ENCODE peak calls at places on chromosome 4, in four cellular contexts. C is HCT116, L is breast epithelium, M is suprapubic skin. P is an unnamed sample. For H3K4me1, the result is how much of the 10 kb centered on the place peaks cover.

GRCh38 chr4:13705521-13706035 is 78.1 kb upstream of the BOD1L1 start:
- DNase-seq in C (no peak), L (peak), M (no peak), P (no peak)

GRCh38 chr4:80305466-80305865 is 30.1 kb upstream of the CFAP299 start:
- DNase-seq in C (no peak), L (no peak), M (no peak), P (no peak)

GRCh38 chr4:74335341-74336019 is 27.2 kb downstream of the EPGN start:
- DNase-seq in L (no peak), M (no peak), C (no peak), P (no peak)

GRCh38 chr4:185644408-185644807 is 109.1 kb upstream of the PDLIM3 start:
- DNase-seq in C (no peak), L (no peak), M (no peak), P (no peak)

GRCh38 chr4:88158360-88159136 is at the start of gene ABCG2:
- DNase-seq in L (no peak), M (no peak), C (no peak), P (no peak)

GRCh38 chr4:76984127-76984526 is 34.6 kb downstream of the SEPTIN11 start:
- DNase-seq in M (no peak), C (no peak), L (no peak), P (peak)

GRCh38 chr4:88110826-88111225 is 47.6 kb downstream of the ABCG2 start:
- DNase-seq in C (no peak), L (no peak), M (no peak), P (no peak)

GRCh38 chr4:74950200-74950599 is 17.3 kb downstream of the PARM1 start:
- DNase-seq in M (no peak), C (no peak), L (no peak), P (no peak)

GRCh38 chr4:114659386-114660008 is 60.9 kb downstream of the UGT8 start:
- DNase-seq in M (no peak), L (peak), C (peak), P (no peak)

GRCh38 chr4:170497105-170497504 is 407.3 kb upstream of the AADAT start:
- DNase-seq in C (no peak), L (no peak), M (no peak), P (no peak)

GRCh38 chr4:109441858-109442480 is 8.4 kb downstream of the SEC24B start:
- DNase-seq in M (no peak), L (no peak), C (no peak), P (no peak)

GRCh38 chr4:32061916-32062315 is 1341.7 kb downstream of the PCDH7 start:
- DNase-seq in C (no peak), L (no peak), M (no peak), P (no peak)

GRCh38 chr4:111954546-111954945 is 190.7 kb upstream of the FAM241A start:
- DNase-seq in L (no peak), C (no peak), M (no peak), P (no peak)

GRCh38 chr4:151358266-151358665 is 32.9 kb upstream of the SH3D19 start:
- DNase-seq in M (no peak), L (no peak), C (no peak), P (no peak)

GRCh38 chr4:40264995-40265909 is 68.4 kb downstream of the RHOH start:
- DNase-seq in C (no peak), L (no peak), M (no peak), P (no peak)

GRCh38 chr4:80215449-80216052 is 18.2 kb downstream of the PRDM8 start:
- DNase-seq in L (no peak), M (no peak), C (no peak), P (no peak)

GRCh38 chr4:188781655-188782054 is 642.4 kb downstream of the TRIML1 start:
- DNase-seq in C (peak), M (no peak), L (no peak), P (no peak)

GRCh38 chr4:146243883-146244277 is 29.5 kb downstream of the REELD1 start:
- DNase-seq in M (no peak), C (no peak), L (no peak), P (no peak)

GRCh38 chr4:11606078-11606477 is 177.4 kb upstream of the HS3ST1 start:
- DNase-seq in L (no peak), C (no peak), M (no peak), P (no peak)

GRCh38 chr4:80017125-80017854 is 55.7 kb downstream of the ANTXR2 start:
- DNase-seq in C (no peak), L (no peak), M (no peak), P (no peak)

GRCh38 chr4:113101669-113102068 is 52.2 kb downstream of the ANK2 start:
- DNase-seq in C (no peak), M (no peak), L (no peak), P (no peak)

GRCh38 chr4:37268311-37268710 is 23.8 kb downstream of the NWD2 start:
- DNase-seq in C (no peak), L (no peak), M (no peak), P (no peak)

GRCh38 chr4:33297091-33297490 is 2576.9 kb downstream of the PCDH7 start:
- DNase-seq in C (no peak), L (no peak), M (no peak), P (no peak)

GRCh38 chr4:67714248-67714583 is 13.3 kb upstream of the UBA6 start:
- DNase-seq in M (no peak), L (no peak), C (no peak), P (no peak)
- H3K4me3 ChIP-seq in M (no peak), L (no peak), C (no peak), P (no peak)

GRCh38 chr4:168601899-168602298 is 105.0 kb downstream of the PALLD start:
- DNase-seq in M (no peak), L (no peak), C (no peak), P (no peak)

GRCh38 chr4:168600796-168601583 is 104.1 kb downstream of the PALLD start:
- DNase-seq in M (no peak), C (peak), L (no peak), P (no peak)

GRCh38 chr4:168605411-168605810 is 108.6 kb downstream of the PALLD start:
- DNase-seq in M (no peak), L (no peak), C (no peak), P (no peak)

GRCh38 chr4:168607215-168607614 is 110.4 kb downstream of the PALLD start:
- DNase-seq in C (no peak), L (no peak), M (no peak), P (no peak)

DNA sequence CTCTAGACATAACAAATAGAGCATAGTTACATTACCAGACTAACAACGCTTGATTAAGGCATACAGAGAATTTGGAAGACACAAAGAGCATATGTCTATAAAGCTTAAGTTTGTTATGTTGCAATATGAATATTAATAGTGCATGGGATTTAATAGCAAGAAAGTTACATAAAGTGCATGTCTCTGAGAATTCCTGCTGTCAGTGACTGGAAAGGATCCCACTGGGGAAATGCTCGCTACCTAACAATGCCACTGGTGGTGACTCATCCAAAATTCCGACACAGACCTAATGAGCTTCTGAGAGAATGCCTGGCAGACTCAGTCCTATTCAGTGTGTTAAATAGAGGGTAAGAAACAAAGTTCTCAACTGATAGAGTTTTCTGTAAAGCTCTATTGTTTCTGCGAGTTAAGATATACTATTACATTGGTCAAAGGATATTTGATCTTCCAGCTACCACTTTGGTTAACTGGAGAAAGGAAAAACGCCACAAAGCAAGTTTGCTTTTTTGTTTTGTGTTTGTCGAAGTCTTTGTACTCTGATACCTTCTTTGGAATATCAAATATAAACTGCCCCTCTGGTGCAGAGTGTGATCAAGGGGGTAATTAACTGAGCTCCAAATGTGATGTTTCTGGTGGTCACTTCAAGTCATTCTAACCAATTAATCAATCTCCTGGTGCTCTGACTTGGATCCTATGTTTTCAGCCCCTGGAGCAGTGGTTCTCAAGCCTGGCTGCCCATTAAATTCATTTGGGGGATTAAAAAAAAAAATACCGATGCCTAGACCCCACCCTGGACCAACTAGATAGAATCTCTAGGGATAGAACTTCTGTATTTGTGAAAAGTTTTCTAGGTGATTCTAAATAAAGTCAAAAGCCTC is 107.9 kb downstream of the PALLD start:
- DNase-seq in M (no peak), L (no peak), C (peak), P (peak)
- H3K4me1 ChIP-seq in M (under half), L (under half), C (half or more), P (under half)

GRCh38 chr4:25872851-25873631 is 10.3 kb upstream of the SEL1L3 start:
- DNase-seq in M (no peak), L (no peak), C (no peak), P (no peak)
- TF ChIP-seq POLR2AphosphoS5 in M (no peak), L (no peak), C (no peak), P (no peak)

GRCh38 chr4:86959588-86960500 is 25.0 kb downstream of the AFF1 start:
- DNase-seq in C (no peak), M (no peak), L (no peak), P (no peak)
- H3K4me3 ChIP-seq in C (no peak), M (no peak), L (no peak), P (no peak)

GRCh38 chr4:86630629-86631028 is 36.5 kb downstream of the PTPN13 start:
- DNase-seq in M (no peak), C (no peak), L (no peak), P (no peak)
- H3K4me1 ChIP-seq in M (under half), C (under half), L (under half), P (under half)

GRCh38 chr4:174177536-174177935 is 105.9 kb downstream of the FBXO8 start:
- DNase-seq in M (no peak), L (no peak), C (no peak), P (no peak)
- TF ChIP-seq POLR2AphosphoS5 in M (no peak), L (no peak), C (no peak), P (no peak)

DNA sequence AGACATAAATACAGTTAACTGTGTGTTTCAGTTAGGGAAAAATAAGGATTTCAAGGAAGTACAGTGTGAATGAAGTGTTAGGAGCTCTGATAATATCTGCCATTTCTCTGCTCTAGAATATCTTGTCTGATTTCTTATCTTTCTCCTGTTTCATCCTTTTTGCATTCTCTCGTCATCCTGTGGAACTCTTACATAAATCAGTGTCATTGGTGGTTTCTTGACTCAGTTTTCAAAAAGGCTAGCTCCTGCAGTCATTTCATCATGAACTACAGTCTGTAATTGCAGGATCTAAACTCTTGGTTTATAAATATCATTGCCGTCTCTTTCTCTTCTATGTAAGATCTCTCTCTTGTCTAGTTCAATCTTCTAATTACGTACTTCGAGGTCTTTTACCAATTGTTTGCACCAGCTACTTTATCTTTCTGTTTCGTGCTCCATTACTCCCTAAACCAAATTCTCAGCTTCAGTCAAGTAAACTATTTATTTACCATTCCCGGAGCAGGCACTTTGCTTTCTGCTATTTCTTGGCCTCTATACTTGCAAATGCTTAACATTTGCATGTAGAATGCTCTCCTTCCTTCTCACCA is 293.9 kb downstream of the TENM3 start:
- DNase-seq in L (no peak), C (no peak), M (no peak), P (no peak)
- H3K4me3 ChIP-seq in L (no peak), C (no peak), M (no peak), P (peak)

GRCh38 chr4:6702761-6703160 is 6.9 kb downstream of the MRFAP1L1 start:
- DNase-seq in C (no peak), M (no peak), L (no peak), P (no peak)
- H3K4me1 ChIP-seq in C (under half), M (under half), L (under half), P (under half)

DNA sequence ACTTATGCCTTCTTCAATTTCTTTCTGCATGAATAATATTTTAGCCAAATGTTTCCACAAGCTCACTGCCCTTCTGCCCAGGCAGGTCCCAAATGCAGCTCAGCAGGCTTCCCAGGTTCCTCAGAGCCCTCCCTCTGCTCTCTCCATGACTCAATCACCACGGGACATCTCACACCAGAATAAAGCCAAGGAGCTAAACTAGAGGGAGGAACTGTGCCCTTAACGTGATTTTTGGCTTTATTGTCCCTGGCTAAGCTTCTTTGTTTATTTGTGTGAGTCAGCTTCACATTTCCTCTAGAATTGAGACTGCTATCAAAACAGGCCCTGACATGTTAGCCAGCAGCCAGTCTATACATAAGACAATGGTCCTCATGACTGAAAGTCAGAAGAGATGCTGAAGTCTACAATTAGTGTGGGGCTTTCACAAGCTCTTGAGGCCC is 186.4 kb upstream of the GALNT7 start:
- DNase-seq in M (no peak), L (no peak), C (peak), P (no peak)
- TF ChIP-seq POLR2AphosphoS5 in M (no peak), L (no peak), C (peak), P (no peak)

GRCh38 chr4:180058731-180059215 is 2184.4 kb upstream of the TENM3 start:
- DNase-seq in C (no peak), M (no peak), L (no peak), P (no peak)

GRCh38 chr4:180060159-180060889 is 2182.9 kb upstream of the TENM3 start:
- DNase-seq in L (no peak), M (no peak), C (no peak), P (no peak)

GRCh38 chr4:180057891-180058643 is 2185.1 kb upstream of the TENM3 start:
- DNase-seq in C (no peak), M (no peak), L (no peak), P (no peak)

GRCh38 chr4:180059216-180059881 is 2183.9 kb upstream of the TENM3 start:
- DNase-seq in M (no peak), L (no peak), C (no peak), P (no peak)

DNA sequence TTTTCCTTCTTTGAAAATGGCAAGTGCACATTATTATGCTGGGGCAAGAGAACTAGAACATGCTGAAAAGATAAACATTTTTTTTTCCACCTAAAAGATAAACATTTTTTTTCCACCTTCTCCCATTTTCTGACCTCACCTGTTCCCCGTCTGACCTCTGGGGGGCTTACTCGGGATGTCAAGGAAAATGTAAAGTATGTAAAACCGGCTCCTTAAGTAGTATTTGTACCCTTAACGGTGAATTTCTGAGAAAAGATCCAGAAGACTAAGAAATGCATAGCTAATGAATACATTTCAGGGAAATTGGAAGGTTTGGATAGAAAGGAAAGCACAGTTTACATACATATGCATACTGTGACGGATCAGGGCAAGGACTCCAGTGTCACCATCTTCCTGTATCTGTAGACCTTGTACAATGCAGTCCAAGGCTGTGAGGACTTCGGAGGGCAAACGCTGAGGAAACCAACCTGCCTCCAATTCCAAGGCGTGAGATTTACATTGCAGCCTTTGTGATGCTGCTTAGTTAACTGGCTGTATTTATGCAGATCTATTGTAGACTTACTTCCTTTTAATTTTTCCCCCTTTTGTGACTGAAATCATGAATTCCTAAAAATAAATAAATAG is 2185.9 kb upstream of the TENM3 start:
- DNase-seq in L (no peak), C (no peak), M (no peak), P (no peak)
- H3K4me3 ChIP-seq in L (no peak), C (no peak), M (peak), P (no peak)

P was measured in sigmoid colon.